ENCODE peak calls at places on chromosomes 3 and 15, in five cellular contexts. L, Z, V, C and R are unnamed samples.

GRCh38 chr3:171055336-171056178 is 29.0 kb upstream of the SLC2A2 start:
- DNase-seq in L (no peak), Z (peak), V (no peak), C (peak), R (no peak)

GRCh38 chr3:172982731-172983364 is 158.2 kb downstream of the SPATA16 start:
- DNase-seq in L (no peak), Z (peak), V (no peak), C (no peak), R (no peak)

GRCh38 chr15:73328986-73329385 is 39.8 kb downstream of the HCN4 start:
- DNase-seq in L (no peak), Z (no peak), V (no peak), C (no peak), R (no peak)

GRCh38 chr3:74000715-74001114 is 376.0 kb upstream of the PDZRN3 start:
- DNase-seq in L (no peak), Z (peak), V (no peak), C (no peak), R (no peak)

GRCh38 chr3:195911946-195912270 is 3.6 kb upstream of the TNK2 start:
- DNase-seq in L (no peak), Z (no peak), V (no peak), C (peak), R (no peak)

GRCh38 chr3:81472600-81473362 is 288.7 kb downstream of the GBE1 start:
- DNase-seq in L (no peak), Z (no peak), V (no peak), C (no peak), R (no peak)

GRCh38 chr15:84873997-84874396 is 10.5 kb upstream of the SLC28A1 start:
- DNase-seq in L (no peak), Z (no peak), V (no peak), C (no peak), R (no peak)

GRCh38 chr3:127848131-127849129 is 26.1 kb upstream of the MGLL start:
- DNase-seq in L (no peak), Z (peak), V (no peak), C (peak), R (no peak)

GRCh38 chr15:64356443-64357040 is 569 bp upstream of the CSNK1G1 start:
- DNase-seq in L (no peak), Z (peak), V (no peak), C (no peak), R (no peak)

GRCh38 chr3:64909757-64910475 is 222.1 kb upstream of the ADAMTS9 start:
- DNase-seq in L (no peak), Z (no peak), V (no peak), C (no peak), R (no peak)

GRCh38 chr3:167776144-167776685 is 40.7 kb downstream of the SERPINI1 start:
- DNase-seq in L (no peak), Z (no peak), V (no peak), C (no peak), R (no peak)

GRCh38 chr3:69370945-69371301 is 15.0 kb downstream of the FRMD4B start:
- DNase-seq in L (no peak), Z (peak), V (no peak), C (peak), R (no peak)

GRCh38 chr15:71629761-71630499 is 180.4 kb upstream of the NR2E3 start:
- DNase-seq in L (no peak), Z (no peak), V (no peak), C (no peak), R (no peak)

GRCh38 chr3:121496841-121497240 is 48.9 kb downstream of the POLQ start:
- DNase-seq in L (no peak), Z (no peak), V (no peak), C (peak), R (no peak)

GRCh38 chr3:117435481-117435880 is 725.9 kb downstream of the TUSC7 start:
- DNase-seq in L (no peak), Z (no peak), V (no peak), C (no peak), R (no peak)

GRCh38 chr3:193665370-193665989 is 72.5 kb downstream of the OPA1 start:
- DNase-seq in L (no peak), Z (peak), V (no peak), C (peak), R (no peak)

GRCh38 chr3:122263058-122263457 is 62.0 kb upstream of the CSTA start:
- DNase-seq in L (peak), Z (no peak), V (no peak), C (no peak), R (no peak)

GRCh38 chr3:151770941-151771340 is 37.2 kb downstream of the AADACL2 start:
- DNase-seq in L (no peak), Z (peak), V (peak), C (peak), R (no peak)

GRCh38 chr15:98873441-98874218 is 134.0 kb downstream of the PGPEP1L start:
- DNase-seq in L (no peak), Z (peak), V (no peak), C (peak), R (no peak)

GRCh38 chr3:55655544-55655943 is 168.4 kb upstream of the WNT5A start:
- DNase-seq in L (no peak), Z (no peak), V (no peak), C (peak), R (no peak)

GRCh38 chr3:46660543-46661523 is 32.6 kb downstream of the ALS2CL start:
- DNase-seq in L (no peak), Z (no peak), V (no peak), C (peak), R (no peak)

GRCh38 chr3:46665763-46666470 is 27.6 kb downstream of the ALS2CL start:
- DNase-seq in L (no peak), Z (no peak), V (peak), C (no peak), R (no peak)

GRCh38 chr3:129627350-129628168 is 21.1 kb upstream of the PLXND1 start:
- DNase-seq in L (peak), Z (peak), V (peak), C (peak), R (peak)

GRCh38 chr3:185280572-185281365 is 26.9 kb upstream of the EHHADH start:
- DNase-seq in L (no peak), Z (peak), V (no peak), C (peak), R (no peak)

GRCh38 chr3:46566040-46566631 is at the start of gene LRRC2:
- DNase-seq in L (peak), Z (peak), V (peak), C (peak), R (no peak)

GRCh38 chr15:68578175-68578959 is 426 bp upstream of the CORO2B start:
- DNase-seq in L (peak), Z (peak), V (peak), C (no peak), R (peak)

GRCh38 chr3:33989229-33989628 is 190.8 kb downstream of the PDCD6IP start:
- DNase-seq in L (peak), Z (no peak), V (no peak), C (no peak), R (no peak)

GRCh38 chr3:57444469-57444868 is 99.7 kb downstream of the DNAH12 start:
- DNase-seq in L (no peak), Z (no peak), V (no peak), C (peak), R (no peak)

GRCh38 chr15:62515696-62516395 is 350.8 kb upstream of the C2CD4B start:
- DNase-seq in L (no peak), Z (no peak), V (no peak), C (no peak), R (no peak)

GRCh38 chr15:84811151-84811550 is 6.0 kb upstream of the ALPK3 start:
- DNase-seq in L (no peak), Z (no peak), V (no peak), C (no peak), R (no peak)

GRCh38 chr3:60207833-60208367 is 1043.4 kb downstream of the FHIT start:
- DNase-seq in L (no peak), Z (no peak), V (no peak), C (no peak), R (no peak)

GRCh38 chr3:63863150-63864007 is at the start of the genes ATXN7 and THOC7:
- DNase-seq in L (peak), Z (peak), V (peak), C (no peak), R (peak)

GRCh38 chr15:42890161-42890913 is 30.2 kb downstream of the TTBK2 start:
- DNase-seq in L (no peak), Z (peak), V (no peak), C (peak), R (no peak)

GRCh38 chr3:145649368-145649887 is 511.6 kb downstream of the PLOD2 start:
- DNase-seq in L (no peak), Z (no peak), V (no peak), C (no peak), R (no peak)

GRCh38 chr15:77737238-77738037 is 104.7 kb upstream of the LINGO1 start:
- DNase-seq in L (no peak), Z (no peak), V (no peak), C (no peak), R (no peak)

GRCh38 chr3:184016820-184017671 is 638 bp downstream of the ABCC5 start:
- DNase-seq in L (peak), Z (peak), V (peak), C (no peak), R (no peak)

GRCh38 chr15:40342421-40343313 is 1.9 kb upstream of the CCDC9B start:
- DNase-seq in L (no peak), Z (peak), V (no peak), C (peak), R (no peak)
- TF ChIP-seq CTCF in L (no peak), Z (no peak), V (no peak), C (no peak), R (no peak)

GRCh38 chr3:12484198-12484982 is at the start of gene TSEN2:
- DNase-seq in L (peak), Z (peak), V (peak), C (peak), R (peak)
- TF ChIP-seq CTCF in L (no peak), Z (no peak), V (no peak), C (peak), R (no peak)

GRCh38 chr15:54082836-54083492 is 104.7 kb downstream of the UNC13C start:
- DNase-seq in L (peak), Z (peak), V (peak), C (peak), R (no peak)
- TF ChIP-seq CTCF in L (peak), Z (peak), V (peak), C (peak), R (peak)

DNA sequence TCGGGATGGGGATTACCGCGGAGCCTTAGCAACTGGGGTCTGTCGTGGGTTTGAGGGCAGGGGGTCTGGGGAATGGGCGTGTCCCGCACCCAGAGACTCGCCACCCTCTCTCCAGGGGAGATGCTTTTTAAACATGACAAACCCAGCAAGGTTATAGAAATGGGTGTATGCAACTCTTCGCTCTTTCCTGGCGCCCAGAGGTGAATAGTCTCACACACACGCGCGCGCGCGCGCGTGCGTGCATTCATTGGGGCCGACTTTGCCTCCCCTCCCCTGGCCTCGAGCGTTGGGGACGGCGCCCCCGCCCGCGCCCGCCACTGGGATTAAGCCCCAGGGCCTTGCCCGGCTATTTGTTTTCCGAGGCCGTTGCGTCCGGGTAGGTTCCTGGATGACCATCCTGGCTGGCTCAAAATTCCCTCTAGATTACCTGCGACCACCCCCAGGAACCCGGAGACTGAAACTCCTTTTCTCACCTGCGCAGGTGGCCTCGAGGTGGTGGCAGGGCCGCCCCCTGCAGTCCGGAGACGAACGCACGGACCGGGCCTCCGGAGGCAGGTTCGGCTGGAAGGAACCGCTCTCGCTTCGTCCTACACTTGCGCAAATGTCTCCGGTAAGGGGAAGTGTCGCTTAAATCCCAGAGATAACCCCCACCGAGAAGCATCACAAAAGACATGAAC is 777 bp downstream of the GPR160 start:
- DNase-seq in L (peak), Z (no peak), V (peak), C (no peak), R (no peak)
- TF ChIP-seq CTCF in L (peak), Z (no peak), V (no peak), C (peak), R (no peak)